ENCODE peak calls at places on chromosome 18, in six cellular contexts. One of them, this sample, is unnamed.

GRCh38 chr18:73614812-73615211 is 532.8 kb downstream of the FBXO15 start:
- DNase-seq in stimulated activated CD8-positive, alpha-beta memory T cell treated with anti-CD3 and anti-CD28 coated beads, Interleukin-7, amount 100 ng/mL, for 24 hours: no peak
- DNase-seq in SK-MEL-5: no peak
- DNase-seq in amniotic stem cell: peak
- DNase-seq in activated CD8-positive, alpha-beta memory T cell treated with anti-CD3 and anti-CD28 coated beads for 24 hours: no peak
- DNase-seq in myocyte: no peak
- DNase-seq in this sample: no peak

GRCh38 chr18:26383454-26384270 is 157.4 kb downstream of the TAF4B start:
- DNase-seq in myocyte: peak
- DNase-seq in activated CD8-positive, alpha-beta memory T cell treated with anti-CD3 and anti-CD28 coated beads for 24 hours: no peak
- DNase-seq in amniotic stem cell: peak
- DNase-seq in SK-MEL-5: peak
- DNase-seq in stimulated activated CD8-positive, alpha-beta memory T cell treated with anti-CD3 and anti-CD28 coated beads, Interleukin-7, amount 100 ng/mL, for 24 hours: no peak
- DNase-seq in this sample: no peak

GRCh38 chr18:79545255-79545654 is 134.3 kb upstream of the CTDP1 start:
- DNase-seq in SK-MEL-5: no peak
- DNase-seq in amniotic stem cell: no peak
- DNase-seq in myocyte: no peak
- DNase-seq in stimulated activated CD8-positive, alpha-beta memory T cell treated with anti-CD3 and anti-CD28 coated beads, Interleukin-7, amount 100 ng/mL, for 24 hours: no peak
- DNase-seq in activated CD8-positive, alpha-beta memory T cell treated with anti-CD3 and anti-CD28 coated beads for 24 hours: no peak
- DNase-seq in this sample: no peak

GRCh38 chr18:42306208-42306980 is 351.4 kb downstream of the PIK3C3 start:
- DNase-seq in amniotic stem cell: no peak
- DNase-seq in activated CD8-positive, alpha-beta memory T cell treated with anti-CD3 and anti-CD28 coated beads for 24 hours: no peak
- DNase-seq in SK-MEL-5: no peak
- DNase-seq in myocyte: no peak
- DNase-seq in stimulated activated CD8-positive, alpha-beta memory T cell treated with anti-CD3 and anti-CD28 coated beads, Interleukin-7, amount 100 ng/mL, for 24 hours: no peak
- DNase-seq in this sample: no peak

GRCh38 chr18:72819050-72819449 is 48.7 kb downstream of the NETO1 start:
- DNase-seq in stimulated activated CD8-positive, alpha-beta memory T cell treated with anti-CD3 and anti-CD28 coated beads, Interleukin-7, amount 100 ng/mL, for 24 hours: no peak
- DNase-seq in SK-MEL-5: no peak
- DNase-seq in myocyte: no peak
- DNase-seq in activated CD8-positive, alpha-beta memory T cell treated with anti-CD3 and anti-CD28 coated beads for 24 hours: no peak
- DNase-seq in amniotic stem cell: no peak
- DNase-seq in this sample: no peak

GRCh38 chr18:12837747-12838146 is 46.3 kb downstream of the PTPN2 start:
- DNase-seq in SK-MEL-5: no peak
- DNase-seq in stimulated activated CD8-positive, alpha-beta memory T cell treated with anti-CD3 and anti-CD28 coated beads, Interleukin-7, amount 100 ng/mL, for 24 hours: no peak
- DNase-seq in activated CD8-positive, alpha-beta memory T cell treated with anti-CD3 and anti-CD28 coated beads for 24 hours: no peak
- DNase-seq in myocyte: no peak
- DNase-seq in amniotic stem cell: no peak
- DNase-seq in this sample: no peak

GRCh38 chr18:35397976-35398375 is 20.8 kb upstream of the ZNF396 start:
- DNase-seq in SK-MEL-5: no peak
- DNase-seq in activated CD8-positive, alpha-beta memory T cell treated with anti-CD3 and anti-CD28 coated beads for 24 hours: no peak
- DNase-seq in stimulated activated CD8-positive, alpha-beta memory T cell treated with anti-CD3 and anti-CD28 coated beads, Interleukin-7, amount 100 ng/mL, for 24 hours: no peak
- DNase-seq in myocyte: no peak
- DNase-seq in amniotic stem cell: no peak
- DNase-seq in this sample: no peak

GRCh38 chr18:76448262-76449109 is 46.6 kb downstream of the ZNF516 start:
- DNase-seq in amniotic stem cell: no peak
- DNase-seq in stimulated activated CD8-positive, alpha-beta memory T cell treated with anti-CD3 and anti-CD28 coated beads, Interleukin-7, amount 100 ng/mL, for 24 hours: no peak
- DNase-seq in SK-MEL-5: no peak
- DNase-seq in activated CD8-positive, alpha-beta memory T cell treated with anti-CD3 and anti-CD28 coated beads for 24 hours: peak
- DNase-seq in myocyte: no peak
- DNase-seq in this sample: no peak

GRCh38 chr18:2050016-2050415 is 521.3 kb downstream of the METTL4 start:
- DNase-seq in stimulated activated CD8-positive, alpha-beta memory T cell treated with anti-CD3 and anti-CD28 coated beads, Interleukin-7, amount 100 ng/mL, for 24 hours: no peak
- DNase-seq in myocyte: no peak
- DNase-seq in amniotic stem cell: no peak
- DNase-seq in activated CD8-positive, alpha-beta memory T cell treated with anti-CD3 and anti-CD28 coated beads for 24 hours: no peak
- DNase-seq in SK-MEL-5: no peak
- DNase-seq in this sample: no peak

GRCh38 chr18:62781893-62782292 is 66.6 kb downstream of the PHLPP1 start:
- DNase-seq in myocyte: peak
- DNase-seq in activated CD8-positive, alpha-beta memory T cell treated with anti-CD3 and anti-CD28 coated beads for 24 hours: no peak
- DNase-seq in stimulated activated CD8-positive, alpha-beta memory T cell treated with anti-CD3 and anti-CD28 coated beads, Interleukin-7, amount 100 ng/mL, for 24 hours: no peak
- DNase-seq in SK-MEL-5: no peak
- DNase-seq in amniotic stem cell: peak
- DNase-seq in this sample: no peak

GRCh38 chr18:31680836-31681568 is 3.4 kb downstream of the B4GALT6 start:
- DNase-seq in stimulated activated CD8-positive, alpha-beta memory T cell treated with anti-CD3 and anti-CD28 coated beads, Interleukin-7, amount 100 ng/mL, for 24 hours: no peak
- DNase-seq in myocyte: no peak
- DNase-seq in amniotic stem cell: no peak
- DNase-seq in activated CD8-positive, alpha-beta memory T cell treated with anti-CD3 and anti-CD28 coated beads for 24 hours: no peak
- DNase-seq in SK-MEL-5: peak
- DNase-seq in this sample: no peak

GRCh38 chr18:8977166-8977565 is 125.3 kb upstream of the NDUFV2 start:
- DNase-seq in amniotic stem cell: no peak
- DNase-seq in myocyte: no peak
- DNase-seq in activated CD8-positive, alpha-beta memory T cell treated with anti-CD3 and anti-CD28 coated beads for 24 hours: no peak
- DNase-seq in stimulated activated CD8-positive, alpha-beta memory T cell treated with anti-CD3 and anti-CD28 coated beads, Interleukin-7, amount 100 ng/mL, for 24 hours: no peak
- DNase-seq in SK-MEL-5: no peak
- DNase-seq in this sample: no peak

GRCh38 chr18:61368001-61368400 is 34.8 kb downstream of the CDH20 start:
- DNase-seq in stimulated activated CD8-positive, alpha-beta memory T cell treated with anti-CD3 and anti-CD28 coated beads, Interleukin-7, amount 100 ng/mL, for 24 hours: no peak
- DNase-seq in amniotic stem cell: no peak
- DNase-seq in SK-MEL-5: no peak
- DNase-seq in myocyte: no peak
- DNase-seq in activated CD8-positive, alpha-beta memory T cell treated with anti-CD3 and anti-CD28 coated beads for 24 hours: no peak
- DNase-seq in this sample: no peak

GRCh38 chr18:58298251-58299134 is 254.5 kb downstream of the NEDD4L start:
- DNase-seq in amniotic stem cell: no peak
- DNase-seq in stimulated activated CD8-positive, alpha-beta memory T cell treated with anti-CD3 and anti-CD28 coated beads, Interleukin-7, amount 100 ng/mL, for 24 hours: no peak
- DNase-seq in myocyte: no peak
- DNase-seq in SK-MEL-5: no peak
- DNase-seq in activated CD8-positive, alpha-beta memory T cell treated with anti-CD3 and anti-CD28 coated beads for 24 hours: no peak
- DNase-seq in this sample: no peak

GRCh38 chr18:70380915-70381896 is 92.4 kb downstream of the SOCS6 start:
- DNase-seq in activated CD8-positive, alpha-beta memory T cell treated with anti-CD3 and anti-CD28 coated beads for 24 hours: no peak
- DNase-seq in amniotic stem cell: no peak
- DNase-seq in myocyte: no peak
- DNase-seq in SK-MEL-5: peak
- DNase-seq in stimulated activated CD8-positive, alpha-beta memory T cell treated with anti-CD3 and anti-CD28 coated beads, Interleukin-7, amount 100 ng/mL, for 24 hours: no peak
- DNase-seq in this sample: no peak

GRCh38 chr18:32339062-32339461 is 131.6 kb downstream of the GAREM1 start:
- DNase-seq in stimulated activated CD8-positive, alpha-beta memory T cell treated with anti-CD3 and anti-CD28 coated beads, Interleukin-7, amount 100 ng/mL, for 24 hours: no peak
- DNase-seq in SK-MEL-5: no peak
- DNase-seq in activated CD8-positive, alpha-beta memory T cell treated with anti-CD3 and anti-CD28 coated beads for 24 hours: no peak
- DNase-seq in amniotic stem cell: no peak
- DNase-seq in myocyte: no peak
- DNase-seq in this sample: no peak

GRCh38 chr18:37551249-37551648 is 14.3 kb downstream of the CELF4 start:
- DNase-seq in myocyte: no peak
- DNase-seq in SK-MEL-5: no peak
- DNase-seq in stimulated activated CD8-positive, alpha-beta memory T cell treated with anti-CD3 and anti-CD28 coated beads, Interleukin-7, amount 100 ng/mL, for 24 hours: no peak
- DNase-seq in amniotic stem cell: no peak
- DNase-seq in activated CD8-positive, alpha-beta memory T cell treated with anti-CD3 and anti-CD28 coated beads for 24 hours: no peak
- DNase-seq in this sample: no peak

GRCh38 chr18:52156166-52156565 is 183.8 kb upstream of the DCC start:
- DNase-seq in stimulated activated CD8-positive, alpha-beta memory T cell treated with anti-CD3 and anti-CD28 coated beads, Interleukin-7, amount 100 ng/mL, for 24 hours: no peak
- DNase-seq in SK-MEL-5: no peak
- DNase-seq in myocyte: no peak
- DNase-seq in activated CD8-positive, alpha-beta memory T cell treated with anti-CD3 and anti-CD28 coated beads for 24 hours: no peak
- DNase-seq in amniotic stem cell: no peak
- DNase-seq in this sample: no peak

GRCh38 chr18:7497081-7497480 is 70.0 kb upstream of the PTPRM start:
- DNase-seq in SK-MEL-5: no peak
- DNase-seq in amniotic stem cell: no peak
- DNase-seq in myocyte: no peak
- DNase-seq in activated CD8-positive, alpha-beta memory T cell treated with anti-CD3 and anti-CD28 coated beads for 24 hours: no peak
- DNase-seq in stimulated activated CD8-positive, alpha-beta memory T cell treated with anti-CD3 and anti-CD28 coated beads, Interleukin-7, amount 100 ng/mL, for 24 hours: no peak
- DNase-seq in this sample: no peak

GRCh38 chr18:12741351-12741750 is 38.5 kb downstream of the PSMG2 start:
- DNase-seq in SK-MEL-5: peak
- DNase-seq in stimulated activated CD8-positive, alpha-beta memory T cell treated with anti-CD3 and anti-CD28 coated beads, Interleukin-7, amount 100 ng/mL, for 24 hours: no peak
- DNase-seq in amniotic stem cell: no peak
- DNase-seq in activated CD8-positive, alpha-beta memory T cell treated with anti-CD3 and anti-CD28 coated beads for 24 hours: peak
- DNase-seq in myocyte: no peak
- DNase-seq in this sample: no peak

GRCh38 chr18:31417850-31418249 is 29.7 kb upstream of the DSG3 start:
- DNase-seq in SK-MEL-5: no peak
- DNase-seq in activated CD8-positive, alpha-beta memory T cell treated with anti-CD3 and anti-CD28 coated beads for 24 hours: no peak
- DNase-seq in stimulated activated CD8-positive, alpha-beta memory T cell treated with anti-CD3 and anti-CD28 coated beads, Interleukin-7, amount 100 ng/mL, for 24 hours: no peak
- DNase-seq in amniotic stem cell: no peak
- DNase-seq in myocyte: no peak
- DNase-seq in this sample: no peak

GRCh38 chr18:57353940-57354461 is 1.6 kb downstream of the ST8SIA3 start:
- DNase-seq in amniotic stem cell: no peak
- DNase-seq in SK-MEL-5: peak
- DNase-seq in stimulated activated CD8-positive, alpha-beta memory T cell treated with anti-CD3 and anti-CD28 coated beads, Interleukin-7, amount 100 ng/mL, for 24 hours: no peak
- DNase-seq in activated CD8-positive, alpha-beta memory T cell treated with anti-CD3 and anti-CD28 coated beads for 24 hours: peak
- DNase-seq in myocyte: peak
- DNase-seq in this sample: no peak

GRCh38 chr18:21605218-21605617 is 4.7 kb upstream of the ESCO1 start:
- DNase-seq in myocyte: no peak
- DNase-seq in activated CD8-positive, alpha-beta memory T cell treated with anti-CD3 and anti-CD28 coated beads for 24 hours: no peak
- DNase-seq in SK-MEL-5: no peak
- DNase-seq in stimulated activated CD8-positive, alpha-beta memory T cell treated with anti-CD3 and anti-CD28 coated beads, Interleukin-7, amount 100 ng/mL, for 24 hours: no peak
- DNase-seq in amniotic stem cell: no peak
- DNase-seq in this sample: no peak

GRCh38 chr18:28831476-28831875 is 654.5 kb upstream of the CDH2 start:
- DNase-seq in activated CD8-positive, alpha-beta memory T cell treated with anti-CD3 and anti-CD28 coated beads for 24 hours: no peak
- DNase-seq in stimulated activated CD8-positive, alpha-beta memory T cell treated with anti-CD3 and anti-CD28 coated beads, Interleukin-7, amount 100 ng/mL, for 24 hours: no peak
- DNase-seq in SK-MEL-5: no peak
- DNase-seq in amniotic stem cell: no peak
- DNase-seq in myocyte: no peak
- DNase-seq in this sample: no peak

GRCh38 chr18:51068111-51068510 is 38.1 kb downstream of the SMAD4 start:
- DNase-seq in stimulated activated CD8-positive, alpha-beta memory T cell treated with anti-CD3 and anti-CD28 coated beads, Interleukin-7, amount 100 ng/mL, for 24 hours: no peak
- DNase-seq in SK-MEL-5: no peak
- DNase-seq in activated CD8-positive, alpha-beta memory T cell treated with anti-CD3 and anti-CD28 coated beads for 24 hours: no peak
- DNase-seq in myocyte: no peak
- DNase-seq in amniotic stem cell: no peak
- DNase-seq in this sample: no peak

GRCh38 chr18:9426753-9427152 is 48.6 kb upstream of the RALBP1 start:
- DNase-seq in amniotic stem cell: no peak
- DNase-seq in SK-MEL-5: no peak
- DNase-seq in myocyte: no peak
- DNase-seq in activated CD8-positive, alpha-beta memory T cell treated with anti-CD3 and anti-CD28 coated beads for 24 hours: no peak
- DNase-seq in stimulated activated CD8-positive, alpha-beta memory T cell treated with anti-CD3 and anti-CD28 coated beads, Interleukin-7, amount 100 ng/mL, for 24 hours: no peak
- DNase-seq in this sample: no peak

GRCh38 chr18:36776650-36777049 is 52.2 kb downstream of the TPGS2 start:
- DNase-seq in amniotic stem cell: no peak
- DNase-seq in myocyte: no peak
- DNase-seq in activated CD8-positive, alpha-beta memory T cell treated with anti-CD3 and anti-CD28 coated beads for 24 hours: no peak
- DNase-seq in stimulated activated CD8-positive, alpha-beta memory T cell treated with anti-CD3 and anti-CD28 coated beads, Interleukin-7, amount 100 ng/mL, for 24 hours: no peak
- DNase-seq in SK-MEL-5: no peak
- DNase-seq in this sample: no peak

GRCh38 chr18:44758821-44759624 is 78.3 kb downstream of the SETBP1 start:
- DNase-seq in myocyte: no peak
- DNase-seq in activated CD8-positive, alpha-beta memory T cell treated with anti-CD3 and anti-CD28 coated beads for 24 hours: peak
- DNase-seq in stimulated activated CD8-positive, alpha-beta memory T cell treated with anti-CD3 and anti-CD28 coated beads, Interleukin-7, amount 100 ng/mL, for 24 hours: peak
- DNase-seq in amniotic stem cell: no peak
- DNase-seq in SK-MEL-5: no peak
- DNase-seq in this sample: no peak

GRCh38 chr18:76384114-76384790 is 110.8 kb downstream of the ZNF516 start:
- DNase-seq in SK-MEL-5: no peak
- DNase-seq in myocyte: no peak
- DNase-seq in stimulated activated CD8-positive, alpha-beta memory T cell treated with anti-CD3 and anti-CD28 coated beads, Interleukin-7, amount 100 ng/mL, for 24 hours: no peak
- DNase-seq in activated CD8-positive, alpha-beta memory T cell treated with anti-CD3 and anti-CD28 coated beads for 24 hours: peak
- DNase-seq in amniotic stem cell: no peak
- DNase-seq in this sample: no peak

GRCh38 chr18:52903858-52904257 is 563.9 kb downstream of the DCC start:
- DNase-seq in activated CD8-positive, alpha-beta memory T cell treated with anti-CD3 and anti-CD28 coated beads for 24 hours: no peak
- DNase-seq in stimulated activated CD8-positive, alpha-beta memory T cell treated with anti-CD3 and anti-CD28 coated beads, Interleukin-7, amount 100 ng/mL, for 24 hours: no peak
- DNase-seq in myocyte: no peak
- DNase-seq in SK-MEL-5: peak
- DNase-seq in amniotic stem cell: no peak
- DNase-seq in this sample: no peak

GRCh38 chr18:37486848-37487247 is 78.8 kb downstream of the CELF4 start:
- DNase-seq in stimulated activated CD8-positive, alpha-beta memory T cell treated with anti-CD3 and anti-CD28 coated beads, Interleukin-7, amount 100 ng/mL, for 24 hours: no peak
- DNase-seq in myocyte: no peak
- DNase-seq in amniotic stem cell: no peak
- DNase-seq in activated CD8-positive, alpha-beta memory T cell treated with anti-CD3 and anti-CD28 coated beads for 24 hours: no peak
- DNase-seq in SK-MEL-5: no peak
- DNase-seq in this sample: no peak

GRCh38 chr18:59908790-59909189 is 9.0 kb downstream of the PMAIP1 start:
- DNase-seq in amniotic stem cell: no peak
- DNase-seq in SK-MEL-5: no peak
- DNase-seq in stimulated activated CD8-positive, alpha-beta memory T cell treated with anti-CD3 and anti-CD28 coated beads, Interleukin-7, amount 100 ng/mL, for 24 hours: no peak
- DNase-seq in myocyte: peak
- DNase-seq in activated CD8-positive, alpha-beta memory T cell treated with anti-CD3 and anti-CD28 coated beads for 24 hours: no peak
- DNase-seq in this sample: no peak

GRCh38 chr18:56475250-56475649 is 163.1 kb downstream of the TXNL1 start:
- DNase-seq in SK-MEL-5: no peak
- DNase-seq in amniotic stem cell: no peak
- DNase-seq in stimulated activated CD8-positive, alpha-beta memory T cell treated with anti-CD3 and anti-CD28 coated beads, Interleukin-7, amount 100 ng/mL, for 24 hours: no peak
- DNase-seq in myocyte: no peak
- DNase-seq in activated CD8-positive, alpha-beta memory T cell treated with anti-CD3 and anti-CD28 coated beads for 24 hours: no peak
- DNase-seq in this sample: no peak

GRCh38 chr18:66226782-66227181 is 377.1 kb downstream of the CDH19 start:
- DNase-seq in SK-MEL-5: no peak
- DNase-seq in activated CD8-positive, alpha-beta memory T cell treated with anti-CD3 and anti-CD28 coated beads for 24 hours: no peak
- DNase-seq in stimulated activated CD8-positive, alpha-beta memory T cell treated with anti-CD3 and anti-CD28 coated beads, Interleukin-7, amount 100 ng/mL, for 24 hours: no peak
- DNase-seq in myocyte: no peak
- DNase-seq in amniotic stem cell: no peak
- DNase-seq in this sample: no peak

GRCh38 chr18:48007955-48008701 is 77.7 kb upstream of the SMAD2 start:
- DNase-seq in SK-MEL-5: peak
- DNase-seq in stimulated activated CD8-positive, alpha-beta memory T cell treated with anti-CD3 and anti-CD28 coated beads, Interleukin-7, amount 100 ng/mL, for 24 hours: peak
- DNase-seq in activated CD8-positive, alpha-beta memory T cell treated with anti-CD3 and anti-CD28 coated beads for 24 hours: peak
- DNase-seq in myocyte: peak
- DNase-seq in amniotic stem cell: no peak
- DNase-seq in this sample: no peak

GRCh38 chr18:49920731-49921130 is 107.4 kb upstream of the ACAA2 start:
- DNase-seq in amniotic stem cell: no peak
- DNase-seq in myocyte: no peak
- DNase-seq in activated CD8-positive, alpha-beta memory T cell treated with anti-CD3 and anti-CD28 coated beads for 24 hours: no peak
- DNase-seq in stimulated activated CD8-positive, alpha-beta memory T cell treated with anti-CD3 and anti-CD28 coated beads, Interleukin-7, amount 100 ng/mL, for 24 hours: no peak
- DNase-seq in SK-MEL-5: peak
- DNase-seq in this sample: no peak